ENCODE peak calls at places on chromosome 18, in nine cellular contexts. One of them, this sample, is unnamed.
A peak's percentile ranks its signal among the peaks of the same experiment; 100 is the strongest.

GRCh38 chr18:43405097-43405496 is 127.8 kb upstream of the SYT4 start:
- DNase-seq in sigmoid colon: no peak
- DNase-seq in NB4: peak; percentile 5
- DNase-seq in endothelial cell: no peak
- DNase-seq in lower lobe of right lung: no peak
- DNase-seq in kidney epithelial cell: peak; percentile 7
- DNase-seq in GM13977: no peak
- DNase-seq in fibroblast of pulmonary artery: peak; percentile 3
- DNase-seq in ovary: no peak
- DNase-seq in this sample: no peak

GRCh38 chr18:55101458-55101824 is 142.2 kb upstream of the CCDC68 start:
- DNase-seq in sigmoid colon: no peak
- DNase-seq in NB4: no peak
- DNase-seq in endothelial cell: no peak
- DNase-seq in lower lobe of right lung: no peak
- DNase-seq in kidney epithelial cell: no peak
- DNase-seq in GM13977: no peak
- DNase-seq in fibroblast of pulmonary artery: no peak
- DNase-seq in ovary: no peak
- DNase-seq in this sample: no peak

GRCh38 chr18:984004-984403 is 79.3 kb downstream of the ADCYAP1 start:
- DNase-seq in sigmoid colon: no peak
- DNase-seq in NB4: no peak
- DNase-seq in endothelial cell: no peak
- DNase-seq in lower lobe of right lung: no peak
- DNase-seq in kidney epithelial cell: no peak
- DNase-seq in GM13977: no peak
- DNase-seq in fibroblast of pulmonary artery: peak; percentile 24
- DNase-seq in ovary: no peak
- DNase-seq in this sample: no peak

GRCh38 chr18:10010611-10011015 is 96.8 kb downstream of the VAPA start:
- DNase-seq in sigmoid colon: peak; percentile 93
- DNase-seq in NB4: no peak
- DNase-seq in endothelial cell: no peak
- DNase-seq in lower lobe of right lung: no peak
- DNase-seq in kidney epithelial cell: peak; percentile 38
- DNase-seq in GM13977: no peak
- DNase-seq in fibroblast of pulmonary artery: peak; percentile 95
- DNase-seq in ovary: peak; percentile 60
- DNase-seq in this sample: no peak

GRCh38 chr18:56721031-56721430 is 69.9 kb downstream of the WDR7 start:
- DNase-seq in sigmoid colon: no peak
- DNase-seq in NB4: no peak
- DNase-seq in endothelial cell: no peak
- DNase-seq in lower lobe of right lung: no peak
- DNase-seq in kidney epithelial cell: no peak
- DNase-seq in GM13977: no peak
- DNase-seq in fibroblast of pulmonary artery: no peak
- DNase-seq in ovary: no peak
- DNase-seq in this sample: no peak

GRCh38 chr18:12839526-12840196 is 44.4 kb downstream of the PTPN2 start:
- DNase-seq in sigmoid colon: no peak
- DNase-seq in NB4: peak; percentile 76
- DNase-seq in endothelial cell: no peak
- DNase-seq in lower lobe of right lung: no peak
- DNase-seq in kidney epithelial cell: no peak
- DNase-seq in GM13977: peak; percentile 70
- DNase-seq in fibroblast of pulmonary artery: peak; percentile 37
- DNase-seq in ovary: no peak
- DNase-seq in this sample: no peak

GRCh38 chr18:12656671-12657047 is 1.2 kb downstream of the SPIRE1 start:
- DNase-seq in sigmoid colon: no peak
- DNase-seq in NB4: no peak
- DNase-seq in endothelial cell: no peak
- DNase-seq in lower lobe of right lung: no peak
- DNase-seq in kidney epithelial cell: no peak
- DNase-seq in GM13977: no peak
- DNase-seq in fibroblast of pulmonary artery: peak; percentile 45
- DNase-seq in ovary: no peak
- DNase-seq in this sample: no peak

GRCh38 chr18:35915056-35915455 is 57.4 kb upstream of the RMP24 start:
- DNase-seq in sigmoid colon: no peak
- DNase-seq in NB4: no peak
- DNase-seq in endothelial cell: no peak
- DNase-seq in lower lobe of right lung: no peak
- DNase-seq in kidney epithelial cell: no peak
- DNase-seq in GM13977: no peak
- DNase-seq in fibroblast of pulmonary artery: no peak
- DNase-seq in ovary: no peak
- DNase-seq in this sample: no peak

GRCh38 chr18:26405190-26405781 is 143.1 kb downstream of the KCTD1 start:
- DNase-seq in sigmoid colon: no peak
- DNase-seq in NB4: peak; percentile 29
- DNase-seq in endothelial cell: no peak
- DNase-seq in lower lobe of right lung: no peak
- DNase-seq in kidney epithelial cell: no peak
- DNase-seq in GM13977: peak; percentile 70
- DNase-seq in fibroblast of pulmonary artery: peak; percentile 70
- DNase-seq in ovary: no peak
- DNase-seq in this sample: no peak

GRCh38 chr18:6056171-6056932 is 161.0 kb upstream of the TMEM200C start:
- DNase-seq in sigmoid colon: no peak
- DNase-seq in NB4: no peak
- DNase-seq in endothelial cell: no peak
- DNase-seq in lower lobe of right lung: no peak
- DNase-seq in kidney epithelial cell: no peak
- DNase-seq in GM13977: peak; percentile 12
- DNase-seq in fibroblast of pulmonary artery: peak; percentile 59
- DNase-seq in ovary: no peak
- DNase-seq in this sample: no peak

GRCh38 chr18:79476031-79476917 is 80.5 kb downstream of the NFATC1 start:
- DNase-seq in sigmoid colon: peak; percentile 50
- DNase-seq in NB4: no peak
- DNase-seq in endothelial cell: no peak
- DNase-seq in lower lobe of right lung: peak; percentile 26
- DNase-seq in kidney epithelial cell: no peak
- DNase-seq in GM13977: no peak
- DNase-seq in fibroblast of pulmonary artery: no peak
- DNase-seq in ovary: no peak
- DNase-seq in this sample: peak; percentile 64

GRCh38 chr18:78798402-78799175 is 181.0 kb upstream of the SALL3 start:
- DNase-seq in sigmoid colon: peak; percentile 50
- DNase-seq in NB4: no peak
- DNase-seq in endothelial cell: no peak
- DNase-seq in lower lobe of right lung: no peak
- DNase-seq in kidney epithelial cell: no peak
- DNase-seq in GM13977: no peak
- DNase-seq in fibroblast of pulmonary artery: no peak
- DNase-seq in ovary: no peak
- DNase-seq in this sample: peak; percentile 61

GRCh38 chr18:79525556-79526467 is 130.1 kb downstream of the NFATC1 start:
- DNase-seq in sigmoid colon: peak; percentile 91
- DNase-seq in NB4: no peak
- DNase-seq in endothelial cell: no peak
- DNase-seq in lower lobe of right lung: peak; percentile 63
- DNase-seq in kidney epithelial cell: no peak
- DNase-seq in GM13977: no peak
- DNase-seq in fibroblast of pulmonary artery: peak; percentile 41
- DNase-seq in ovary: peak; percentile 81
- DNase-seq in this sample: peak; percentile 77

GRCh38 chr18:40222736-40223135 is 1732.3 kb upstream of the PIK3C3 start:
- DNase-seq in sigmoid colon: no peak
- DNase-seq in NB4: no peak
- DNase-seq in endothelial cell: no peak
- DNase-seq in lower lobe of right lung: no peak
- DNase-seq in kidney epithelial cell: no peak
- DNase-seq in GM13977: no peak
- DNase-seq in fibroblast of pulmonary artery: peak; percentile 64
- DNase-seq in ovary: no peak
- DNase-seq in this sample: no peak

GRCh38 chr18:13067966-13068365 is 76.8 kb downstream of the CEP192 start:
- DNase-seq in sigmoid colon: no peak
- DNase-seq in NB4: no peak
- DNase-seq in endothelial cell: no peak
- DNase-seq in lower lobe of right lung: no peak
- DNase-seq in kidney epithelial cell: no peak
- DNase-seq in GM13977: no peak
- DNase-seq in fibroblast of pulmonary artery: no peak
- DNase-seq in ovary: no peak
- DNase-seq in this sample: no peak

GRCh38 chr18:827093-827677 is 15.1 kb upstream of the YES1 start:
- DNase-seq in sigmoid colon: no peak
- DNase-seq in NB4: no peak
- DNase-seq in endothelial cell: no peak
- DNase-seq in lower lobe of right lung: no peak
- DNase-seq in kidney epithelial cell: no peak
- DNase-seq in GM13977: no peak
- DNase-seq in fibroblast of pulmonary artery: no peak
- DNase-seq in ovary: no peak
- DNase-seq in this sample: no peak

GRCh38 chr18:6365385-6365784 is 49.3 kb downstream of the L3MBTL4 start:
- DNase-seq in sigmoid colon: no peak
- DNase-seq in NB4: no peak
- DNase-seq in endothelial cell: no peak
- DNase-seq in lower lobe of right lung: no peak
- DNase-seq in kidney epithelial cell: no peak
- DNase-seq in GM13977: no peak
- DNase-seq in fibroblast of pulmonary artery: no peak
- DNase-seq in ovary: no peak
- DNase-seq in this sample: no peak

GRCh38 chr18:48842259-48843061 is 108.3 kb downstream of the SMAD7 start:
- DNase-seq in sigmoid colon: no peak
- DNase-seq in NB4: no peak
- DNase-seq in endothelial cell: peak; percentile 28
- DNase-seq in lower lobe of right lung: peak; percentile 45
- DNase-seq in kidney epithelial cell: peak; percentile 68
- DNase-seq in GM13977: no peak
- DNase-seq in fibroblast of pulmonary artery: peak; percentile 73
- DNase-seq in ovary: peak; percentile 20
- DNase-seq in this sample: peak; percentile 85

GRCh38 chr18:6943143-6943542 is 174.5 kb downstream of the LAMA1 start:
- DNase-seq in sigmoid colon: no peak
- DNase-seq in NB4: no peak
- DNase-seq in endothelial cell: no peak
- DNase-seq in lower lobe of right lung: no peak
- DNase-seq in kidney epithelial cell: no peak
- DNase-seq in GM13977: no peak
- DNase-seq in fibroblast of pulmonary artery: no peak
- DNase-seq in ovary: no peak
- DNase-seq in this sample: no peak

GRCh38 chr18:32271649-32272324 is 81.9 kb downstream of the MEP1B start:
- DNase-seq in sigmoid colon: no peak
- DNase-seq in NB4: peak; percentile 48
- DNase-seq in endothelial cell: peak; percentile 56
- DNase-seq in lower lobe of right lung: no peak
- DNase-seq in kidney epithelial cell: no peak
- DNase-seq in GM13977: peak; percentile 61
- DNase-seq in fibroblast of pulmonary artery: peak; percentile 69
- DNase-seq in ovary: peak; percentile 50
- DNase-seq in this sample: no peak

DNA sequence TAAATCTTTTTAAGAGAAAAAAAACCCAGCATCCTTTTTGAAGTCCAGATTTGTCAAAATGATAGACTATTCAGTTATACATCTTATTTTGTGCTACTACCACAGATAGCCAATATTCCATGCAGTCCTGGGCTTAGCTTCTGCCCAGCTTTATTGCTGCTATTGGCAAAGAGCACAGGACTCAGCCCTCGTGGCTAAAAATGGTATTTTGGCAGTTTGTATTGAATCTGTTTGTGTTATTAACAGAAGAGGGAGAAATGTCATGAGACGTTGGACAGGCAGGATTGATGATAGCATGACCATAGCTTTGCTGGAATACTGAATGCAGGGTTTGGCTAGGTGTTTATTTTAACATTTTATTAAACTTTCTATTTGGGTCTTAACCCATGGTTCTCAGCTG is 19.4 kb downstream of the ELAC1 start:
- DNase-seq in sigmoid colon: no peak
- DNase-seq in NB4: no peak
- DNase-seq in endothelial cell: no peak
- DNase-seq in lower lobe of right lung: no peak
- DNase-seq in kidney epithelial cell: no peak
- DNase-seq in GM13977: no peak
- DNase-seq in fibroblast of pulmonary artery: no peak
- DNase-seq in ovary: no peak
- DNase-seq in this sample: no peak
- TF ChIP-seq CTCF in sigmoid colon: no peak
- TF ChIP-seq CTCF in NB4: no peak
- TF ChIP-seq CTCF in endothelial cell: no peak
- TF ChIP-seq CTCF in lower lobe of right lung: no peak
- TF ChIP-seq CTCF in kidney epithelial cell: no peak
- TF ChIP-seq CTCF in GM13977: no peak
- TF ChIP-seq CTCF in fibroblast of pulmonary artery: no peak
- TF ChIP-seq CTCF in ovary: no peak
- TF ChIP-seq CTCF in this sample: no peak

DNA sequence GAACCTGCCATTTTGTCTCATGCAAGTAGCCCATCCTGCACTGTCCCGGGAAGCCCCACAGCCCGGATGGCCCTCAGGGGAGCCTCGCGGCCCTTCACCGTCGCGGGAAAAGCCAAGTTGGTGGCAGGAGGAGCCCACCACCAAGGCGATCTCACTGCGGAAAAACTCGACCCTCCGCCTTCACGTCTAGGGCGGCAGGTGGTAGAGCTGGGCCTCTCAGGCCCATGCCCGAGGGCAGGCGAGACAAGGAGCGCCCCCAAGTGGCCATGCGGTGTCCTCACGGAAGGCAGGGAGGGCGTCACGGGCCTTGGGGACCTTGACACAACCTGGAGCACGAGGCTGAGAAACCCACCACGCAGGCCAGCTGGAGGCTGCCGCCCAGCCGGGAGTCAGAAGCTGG is 34.8 kb upstream of the SKA1 start:
- DNase-seq in sigmoid colon: no peak
- DNase-seq in NB4: no peak
- DNase-seq in endothelial cell: no peak
- DNase-seq in lower lobe of right lung: no peak
- DNase-seq in kidney epithelial cell: no peak
- DNase-seq in GM13977: no peak
- DNase-seq in fibroblast of pulmonary artery: no peak
- DNase-seq in ovary: no peak
- DNase-seq in this sample: peak; percentile 66
- TF ChIP-seq CTCF in sigmoid colon: no peak
- TF ChIP-seq CTCF in NB4: no peak
- TF ChIP-seq CTCF in endothelial cell: no peak
- TF ChIP-seq CTCF in lower lobe of right lung: no peak
- TF ChIP-seq CTCF in kidney epithelial cell: no peak
- TF ChIP-seq CTCF in GM13977: peak; percentile 22
- TF ChIP-seq CTCF in fibroblast of pulmonary artery: no peak
- TF ChIP-seq CTCF in ovary: no peak
- TF ChIP-seq CTCF in this sample: no peak

GRCh38 chr18:4807495-4808293 is 352.6 kb upstream of the DLGAP1 start:
- DNase-seq in sigmoid colon: no peak
- DNase-seq in NB4: no peak
- DNase-seq in endothelial cell: no peak
- DNase-seq in lower lobe of right lung: no peak
- DNase-seq in kidney epithelial cell: peak; percentile 1
- DNase-seq in GM13977: no peak
- DNase-seq in fibroblast of pulmonary artery: no peak
- DNase-seq in ovary: no peak
- DNase-seq in this sample: no peak
- TF ChIP-seq CTCF in sigmoid colon: no peak
- TF ChIP-seq CTCF in NB4: no peak
- TF ChIP-seq CTCF in endothelial cell: no peak
- TF ChIP-seq CTCF in lower lobe of right lung: no peak
- TF ChIP-seq CTCF in kidney epithelial cell: no peak
- TF ChIP-seq CTCF in GM13977: no peak
- TF ChIP-seq CTCF in fibroblast of pulmonary artery: no peak
- TF ChIP-seq CTCF in ovary: no peak
- TF ChIP-seq CTCF in this sample: no peak

GRCh38 chr18:58095251-58095650 is 51.2 kb downstream of the NEDD4L start:
- DNase-seq in sigmoid colon: no peak
- DNase-seq in NB4: no peak
- DNase-seq in endothelial cell: no peak
- DNase-seq in lower lobe of right lung: no peak
- DNase-seq in kidney epithelial cell: no peak
- DNase-seq in GM13977: no peak
- DNase-seq in fibroblast of pulmonary artery: no peak
- DNase-seq in ovary: no peak
- DNase-seq in this sample: no peak
- TF ChIP-seq CTCF in sigmoid colon: no peak
- TF ChIP-seq CTCF in NB4: no peak
- TF ChIP-seq CTCF in endothelial cell: no peak
- TF ChIP-seq CTCF in lower lobe of right lung: no peak
- TF ChIP-seq CTCF in kidney epithelial cell: no peak
- TF ChIP-seq CTCF in GM13977: no peak
- TF ChIP-seq CTCF in fibroblast of pulmonary artery: no peak
- TF ChIP-seq CTCF in ovary: no peak
- TF ChIP-seq CTCF in this sample: no peak